ENCODE peak calls at places on chromosomes 2 and 18, in five cellular contexts. T is CD4-positive, alpha-beta T cell; P is tibial nerve; W is left lung; Q is psoas muscle. Y is an unnamed sample. For H3K9me3, the result is how much of the 10 kb centered on the place peaks cover.

GRCh38 chr18:58756596-58757240 is 85.5 kb downstream of the MALT1 start:
- DNase-seq in T (no peak), P (no peak), W (no peak), Q (no peak), Y (no peak)

GRCh38 chr18:11751305-11752115 is 62.4 kb downstream of the GNAL start:
- DNase-seq in T (no peak), P (no peak), W (no peak), Q (no peak), Y (no peak)

GRCh38 chr2:85958731-85959130 is 69.9 kb upstream of the ST3GAL5 start:
- DNase-seq in T (no peak), P (no peak), W (no peak), Q (no peak), Y (no peak)

GRCh38 chr2:133541376-133541775 is 26.9 kb downstream of the NCKAP5 start:
- DNase-seq in T (no peak), P (no peak), W (no peak), Q (no peak), Y (no peak)

GRCh38 chr2:30911327-30911726 is 104.1 kb upstream of the CAPN13 start:
- DNase-seq in T (no peak), P (no peak), W (no peak), Q (no peak), Y (no peak)

GRCh38 chr18:10973579-10974260 is 175.6 kb downstream of the PIEZO2 start:
- DNase-seq in T (no peak), P (no peak), W (no peak), Q (no peak), Y (no peak)

GRCh38 chr2:55862673-55863390 is 60.8 kb downstream of the EFEMP1 start:
- DNase-seq in T (no peak), P (peak), W (no peak), Q (no peak), Y (no peak)

GRCh38 chr2:85445316-85446295 is 27.1 kb downstream of the SH2D6 start:
- DNase-seq in T (no peak), P (no peak), W (no peak), Q (peak), Y (no peak)

GRCh38 chr2:2116657-2117056 is 214.4 kb downstream of the MYT1L start:
- DNase-seq in T (no peak), P (no peak), W (no peak), Q (no peak), Y (no peak)

GRCh38 chr2:235097196-235097895 is 145.5 kb downstream of the SH3BP4 start:
- DNase-seq in T (no peak), P (no peak), W (no peak), Q (no peak), Y (no peak)

GRCh38 chr2:181457121-181457740 is at the start of gene ITGA4:
- DNase-seq in T (peak), P (peak), W (peak), Q (peak), Y (peak)

GRCh38 chr2:124804014-124804940 is 779.2 kb downstream of the CNTNAP5 start:
- DNase-seq in T (no peak), P (no peak), W (no peak), Q (no peak), Y (no peak)

GRCh38 chr2:132466428-132467028 is 49.9 kb downstream of the GPR39 start:
- DNase-seq in T (no peak), P (no peak), W (no peak), Q (no peak), Y (no peak)

GRCh38 chr2:132460781-132461180 is 44.2 kb downstream of the GPR39 start:
- DNase-seq in T (no peak), P (no peak), W (no peak), Q (no peak), Y (no peak)

GRCh38 chr2:132465917-132466316 is 49.3 kb downstream of the GPR39 start:
- DNase-seq in T (no peak), P (no peak), W (no peak), Q (no peak), Y (no peak)

GRCh38 chr2:132463719-132464118 is 47.1 kb downstream of the GPR39 start:
- DNase-seq in T (no peak), P (no peak), W (no peak), Q (no peak), Y (no peak)

GRCh38 chr2:132462242-132462641 is 45.6 kb downstream of the GPR39 start:
- DNase-seq in T (no peak), P (no peak), W (no peak), Q (no peak), Y (no peak)
- H3K9me3 ChIP-seq in T (under half), P (under half), W (half or more), Q (under half), Y (under half)

GRCh38 chr18:30886998-30887397 is 155.5 kb downstream of the DSC3 start:
- DNase-seq in T (no peak), P (no peak), W (no peak), Q (no peak), Y (no peak)

GRCh38 chr18:30888344-30888743 is 154.2 kb downstream of the DSC3 start:
- DNase-seq in T (no peak), P (no peak), W (no peak), Q (no peak), Y (no peak)

GRCh38 chr18:30889582-30890301 is 152.8 kb downstream of the DSC3 start:
- DNase-seq in T (no peak), P (no peak), W (no peak), Q (no peak), Y (no peak)
- H3K9me3 ChIP-seq in T (under half), P (under half), W (under half), Q (under half), Y (under half)

GRCh38 chr18:55925772-55926171 is 337.8 kb upstream of the TCF4 start:
- DNase-seq in T (no peak), P (no peak), W (no peak), Q (no peak), Y (no peak)

GRCh38 chr18:55918449-55918848 is 330.5 kb upstream of the TCF4 start:
- DNase-seq in T (no peak), P (no peak), W (no peak), Q (no peak), Y (no peak)

DNA sequence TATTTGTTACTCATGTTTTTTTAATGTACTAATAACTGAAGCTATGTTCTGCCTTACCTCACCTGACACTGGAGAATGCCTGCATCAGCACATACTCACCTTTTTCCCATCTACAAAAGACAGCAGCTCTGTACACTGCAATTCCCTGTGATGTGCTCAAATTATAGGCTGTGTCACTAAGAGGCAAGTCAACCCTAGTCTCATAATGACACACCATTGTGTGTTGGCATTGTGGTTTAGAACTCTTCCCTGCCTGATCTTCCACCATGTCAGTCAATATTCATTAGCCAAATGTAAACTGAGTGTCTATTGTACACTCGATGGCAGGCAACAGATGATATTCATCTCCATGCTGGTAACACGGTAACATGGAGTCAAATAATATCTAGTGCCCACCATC is 332.1 kb upstream of the TCF4 start:
- DNase-seq in T (no peak), P (no peak), W (no peak), Q (no peak), Y (no peak)
- H3K9me3 ChIP-seq in T (under half), P (under half), W (under half), Q (under half), Y (under half)

GRCh38 chr2:239773377-239774141 is 251.6 kb downstream of the NDUFA10 start:
- DNase-seq in T (no peak), P (no peak), W (no peak), Q (no peak), Y (no peak)
- H3K9me3 ChIP-seq in T (under half), P (under half), W (under half), Q (under half), Y (under half)

GRCh38 chr2:215269397-215270117 is 42.3 kb upstream of the ATIC start:
- DNase-seq in T (peak), P (peak), W (no peak), Q (peak), Y (peak)

GRCh38 chr2:215270118-215270451 is 41.8 kb upstream of the ATIC start:
- DNase-seq in T (no peak), P (no peak), W (no peak), Q (no peak), Y (no peak)

GRCh38 chr2:215262303-215262702 is 49.6 kb upstream of the ATIC start:
- DNase-seq in T (no peak), P (no peak), W (no peak), Q (no peak), Y (no peak)

GRCh38 chr2:215264374-215264773 is 47.5 kb upstream of the ATIC start:
- DNase-seq in T (no peak), P (no peak), W (no peak), Q (no peak), Y (no peak)
- H3K9me3 ChIP-seq in T (under half), P (under half), W (under half), Q (under half), Y (under half)

DNA sequence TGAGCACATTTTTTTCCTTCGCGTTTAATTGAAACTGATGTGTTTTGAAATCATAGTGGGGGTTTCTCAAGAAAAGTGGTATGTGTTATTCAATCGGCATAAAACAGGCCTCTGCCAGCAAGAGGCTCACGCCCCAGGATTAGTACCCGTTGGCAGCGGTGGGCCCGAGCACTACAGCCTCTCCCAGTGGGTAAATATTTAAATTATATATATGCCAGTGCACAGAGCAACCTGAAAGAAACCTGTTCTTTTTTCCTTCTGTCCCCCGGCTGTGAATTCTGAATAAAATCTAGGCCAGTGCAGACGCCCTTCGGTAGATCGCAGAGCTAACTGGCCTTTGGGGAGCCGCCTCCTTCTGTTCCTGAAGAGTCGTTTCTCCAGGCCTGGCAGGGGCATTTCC is 202.9 kb upstream of the SALL3 start:
- DNase-seq in T (no peak), P (no peak), W (peak), Q (no peak), Y (no peak)
- H3K9me3 ChIP-seq in T (under half), P (under half), W (under half), Q (under half), Y (under half)

GRCh38 chr18:78682716-78683115 is 296.9 kb upstream of the SALL3 start:
- DNase-seq in T (no peak), P (no peak), W (no peak), Q (no peak), Y (no peak)
- H3K9me3 ChIP-seq in T (under half), P (under half), W (under half), Q (under half), Y (under half)

DNA sequence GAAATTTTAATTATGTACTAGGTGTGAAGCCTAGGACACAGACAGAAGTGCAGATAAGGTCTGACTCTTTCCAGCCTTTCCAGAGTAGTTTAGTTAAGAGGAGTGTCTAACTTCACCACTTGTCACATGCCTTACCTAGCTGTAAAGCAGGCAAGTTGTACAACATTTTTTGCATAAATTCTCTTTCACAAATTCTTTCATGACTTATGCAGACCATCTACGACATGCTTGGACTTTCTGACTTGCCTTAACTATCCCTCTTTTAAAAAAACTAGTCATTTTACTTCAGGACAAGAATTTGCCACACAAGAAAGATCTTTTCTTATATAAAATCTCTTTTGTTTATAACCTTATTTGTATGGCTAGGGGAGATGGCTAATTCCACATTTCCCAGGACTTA is 1273.6 kb upstream of the SLC39A10 start:
- DNase-seq in T (no peak), P (no peak), W (no peak), Q (no peak), Y (no peak)
- H3K9me3 ChIP-seq in T (under half), P (under half), W (under half), Q (under half), Y (under half)

DNA sequence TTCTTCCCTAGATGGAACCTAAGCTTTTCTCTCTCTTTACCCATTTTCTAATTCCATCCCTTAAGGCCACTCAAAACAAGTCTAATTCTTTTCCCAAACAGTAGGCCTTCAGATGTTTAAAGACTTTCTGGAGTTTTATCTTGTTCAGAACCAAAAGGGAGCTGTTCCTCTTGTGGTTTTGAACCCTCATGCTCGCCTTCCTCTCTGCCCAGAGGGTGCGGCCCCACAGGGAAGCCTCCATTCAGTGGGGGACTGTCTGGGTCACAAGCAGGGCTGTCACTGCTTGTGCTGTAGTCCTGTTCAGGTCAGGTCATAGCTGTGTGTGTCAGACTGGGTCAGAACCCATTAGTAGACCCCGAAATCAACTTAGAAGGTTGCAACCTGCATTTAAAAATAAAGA is 56.5 kb downstream of the TET3 start:
- DNase-seq in T (no peak), P (no peak), W (peak), Q (no peak), Y (no peak)
- H3K9me3 ChIP-seq in T (under half), P (under half), W (under half), Q (under half), Y (under half)

Y was measured in T-helper 17 cell.